ENCODE peak calls at places on chromosomes 16 and 17, in nine cellular contexts. C, K, V, O, L, M, G, S and I are unnamed samples. For H3K4me1, the result is how much of the 10 kb centered on the place peaks cover.

GRCh38 chr17:29383687-29384086 is 6.5 kb upstream of the TAOK1 start:
- DNase-seq in S (no peak), V (no peak), M (no peak), G (no peak), C (peak), K (no peak), O (no peak), L (no peak), I (no peak)

GRCh38 chr16:58384437-58385055 is 7.7 kb upstream of the GINS3 start:
- DNase-seq in S (no peak), K (no peak), V (no peak), M (peak), L (no peak), O (no peak), C (no peak), G (no peak), I (no peak)

GRCh38 chr17:68307443-68307842 is 16.1 kb downstream of the ARSG start:
- DNase-seq in K (no peak), O (no peak), G (no peak), S (no peak), M (no peak), V (no peak), L (no peak), C (no peak), I (no peak)

GRCh38 chr16:88999457-89000206 is 22.6 kb upstream of the CBFA2T3 start:
- DNase-seq in C (no peak), L (no peak), V (no peak), K (no peak), O (no peak), S (peak), M (no peak), G (no peak), I (no peak)

GRCh38 chr16:54284319-54284930 is 2.2 kb downstream of the IRX3 start:
- DNase-seq in S (peak), G (no peak), C (peak), M (peak), K (peak), L (no peak), V (no peak), O (no peak), I (peak)

GRCh38 chr17:79742951-79743476 is 12.3 kb downstream of the ENPP7 start:
- DNase-seq in L (peak), V (no peak), K (no peak), C (no peak), M (no peak), O (no peak), S (no peak), G (no peak), I (no peak)

GRCh38 chr16:78300469-78300868 is 201.0 kb downstream of the WWOX start:
- DNase-seq in G (no peak), L (no peak), V (no peak), M (no peak), S (no peak), O (no peak), C (no peak), K (no peak), I (no peak)

GRCh38 chr17:970388-970768 is 9.2 kb downstream of the NXN start:
- DNase-seq in L (no peak), G (no peak), S (no peak), V (no peak), C (no peak), M (no peak), O (no peak), K (no peak), I (no peak)

GRCh38 chr17:67983289-67983688 is 13.0 kb downstream of the C17orf58 start:
- DNase-seq in V (no peak), L (no peak), K (no peak), G (no peak), S (no peak), M (no peak), C (no peak), O (no peak), I (no peak)

GRCh38 chr17:61303334-61304096 is 96.1 kb upstream of the TBX2 start:
- DNase-seq in S (no peak), M (no peak), L (no peak), G (no peak), K (no peak), C (no peak), V (no peak), O (peak), I (no peak)

GRCh38 chr16:75267631-75268264 is 16.3 kb upstream of the BCAR1 start:
- DNase-seq in O (no peak), L (peak), C (peak), K (peak), M (peak), G (peak), V (peak), S (no peak), I (peak)

GRCh38 chr17:17779015-17779611 is 57.7 kb downstream of the SREBF1 start:
- DNase-seq in M (no peak), V (no peak), L (peak), S (no peak), K (no peak), G (no peak), C (no peak), O (no peak), I (no peak)

GRCh38 chr17:17781591-17782424 is 55.0 kb downstream of the SREBF1 start:
- DNase-seq in V (peak), O (no peak), S (peak), G (peak), M (peak), L (no peak), K (peak), C (peak), I (no peak)

GRCh38 chr17:17780941-17781590 is 55.7 kb downstream of the SREBF1 start:
- DNase-seq in L (no peak), V (peak), G (peak), C (peak), O (no peak), K (peak), S (peak), M (no peak), I (no peak)

GRCh38 chr17:17776889-17777288 is 59.9 kb downstream of the SREBF1 start:
- DNase-seq in K (no peak), V (no peak), C (no peak), M (no peak), L (no peak), S (no peak), G (no peak), O (no peak), I (no peak)

GRCh38 chr17:17778308-17779014 is 58.3 kb downstream of the SREBF1 start:
- DNase-seq in C (peak), G (no peak), K (peak), M (no peak), V (peak), L (no peak), S (no peak), O (no peak), I (no peak)
- H3K27ac ChIP-seq in C (peak), G (peak), K (peak), M (peak), V (peak), L (peak), S (no peak), O (peak), I (peak)

GRCh38 chr16:23408242-23409201 is 44.5 kb downstream of the COG7 start:
- DNase-seq in S (peak), O (no peak), C (peak), L (no peak), M (peak), V (peak), K (no peak), G (no peak), I (no peak)
- TF ChIP-seq POLR2AphosphoS5 in S (no peak), O (peak), C (peak), L (no peak), M (peak), V (no peak), K (no peak), G (no peak), I (no peak)

GRCh38 chr17:59626756-59627155 is 7.1 kb downstream of the CLTC start:
- DNase-seq in K (no peak), S (no peak), O (no peak), V (no peak), G (no peak), L (no peak), M (no peak), C (no peak), I (no peak)

GRCh38 chr17:59623151-59623550 is 3.5 kb downstream of the CLTC start:
- DNase-seq in K (no peak), M (no peak), G (no peak), O (no peak), V (no peak), C (no peak), L (no peak), S (no peak), I (no peak)

GRCh38 chr17:59627269-59627668 is 7.6 kb downstream of the CLTC start:
- DNase-seq in G (no peak), M (no peak), O (no peak), C (no peak), L (no peak), S (no peak), K (no peak), V (no peak), I (no peak)

GRCh38 chr17:59631221-59631720 is 11.6 kb downstream of the CLTC start:
- DNase-seq in V (no peak), M (no peak), L (no peak), G (no peak), O (no peak), K (no peak), S (no peak), C (no peak), I (no peak)

GRCh38 chr17:59627770-59628171 is 8.1 kb downstream of the CLTC start:
- DNase-seq in M (peak), S (no peak), G (no peak), C (no peak), O (no peak), V (no peak), L (no peak), K (no peak), I (no peak)
- H3K4me1 ChIP-seq in M (under half), S (under half), G (under half), C (half or more), O (half or more), V (half or more), L (half or more), K (half or more), I (half or more)

DNA sequence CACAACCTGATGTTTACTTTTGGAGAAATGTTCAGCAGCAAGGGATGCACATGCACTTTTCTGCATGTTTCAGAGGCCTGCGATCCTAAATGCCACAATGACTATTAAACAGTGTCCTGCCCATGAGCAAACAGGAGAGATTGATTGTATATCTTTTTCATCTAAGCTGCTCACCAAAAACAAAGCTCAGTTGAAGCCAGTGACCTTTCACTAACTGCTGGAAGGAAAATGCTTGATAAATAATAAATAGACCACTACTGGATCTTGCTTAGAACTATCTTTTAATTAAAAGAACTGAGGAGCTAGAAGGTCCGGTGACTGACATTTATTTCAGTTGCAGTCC is 16.3 kb downstream of the MRPS23 start:
- DNase-seq in K (no peak), S (no peak), O (no peak), L (no peak), G (no peak), M (no peak), C (no peak), V (no peak), I (no peak)
- H3K27ac ChIP-seq in K (peak), S (no peak), O (no peak), L (no peak), G (no peak), M (peak), C (no peak), V (peak), I (no peak)

DNA sequence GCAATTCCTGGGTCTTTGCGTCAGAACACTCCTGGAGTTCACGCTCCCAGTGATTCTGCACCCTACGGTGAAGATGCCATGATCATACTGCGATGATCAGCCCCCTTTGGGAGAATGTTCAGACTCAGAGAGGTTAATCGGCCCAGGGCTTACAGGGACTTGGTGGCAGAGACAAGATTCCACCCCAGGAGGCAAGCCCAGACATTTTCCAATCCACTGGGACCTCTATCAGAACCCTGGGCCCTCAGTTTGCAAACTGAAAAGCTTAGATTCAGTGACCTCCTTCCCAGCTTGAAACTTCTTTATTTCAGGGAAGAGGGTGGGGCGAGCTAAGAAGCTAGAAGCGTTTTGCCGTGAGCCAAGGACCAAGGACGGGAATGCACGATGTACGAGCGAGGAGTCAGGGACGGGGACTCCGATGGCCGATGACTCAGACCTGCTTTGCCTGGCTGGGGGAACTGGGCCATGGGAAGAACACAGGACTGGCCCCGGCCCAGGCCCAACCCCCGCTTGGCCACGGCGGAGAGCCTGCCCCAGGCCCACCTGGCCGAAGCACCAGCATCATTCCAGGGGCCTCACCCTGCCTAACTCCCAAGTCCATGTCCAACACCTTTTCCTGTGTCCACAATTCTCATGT is 34.7 kb downstream of the SOCS3 start:
- DNase-seq in C (peak), K (no peak), M (no peak), L (no peak), O (no peak), G (no peak), S (no peak), V (peak), I (peak)
- TF ChIP-seq POLR2AphosphoS5 in C (no peak), K (no peak), M (no peak), L (no peak), O (no peak), G (no peak), S (no peak), V (no peak), I (no peak)

GRCh38 chr16:85826686-85827247 is 27.3 kb downstream of the COX4I1 start:
- DNase-seq in M (no peak), S (no peak), G (no peak), L (no peak), O (no peak), C (no peak), V (no peak), K (no peak), I (no peak)
- H3K4me1 ChIP-seq in M (under half), S (under half), G (under half), L (under half), O (under half), C (under half), V (under half), K (under half), I (under half)

GRCh38 chr16:70572926-70573270 is 49.3 kb downstream of the SF3B3 start:
- DNase-seq in V (no peak), O (no peak), L (no peak), M (no peak), C (no peak), S (no peak), G (no peak), K (no peak), I (no peak)
- H3K27ac ChIP-seq in V (peak), O (peak), L (no peak), M (peak), C (peak), S (peak), G (peak), K (peak), I (peak)